ENCODE peak calls at places on chromosomes 12 and 14, in four cellular contexts. N, L, Q and P are unnamed samples.

GRCh38 chr14:55458800-55459577 is 18.6 kb upstream of the TBPL2 start:
- DNase-seq in L (no peak), N (no peak), Q (no peak), P (peak; percentile 29)

GRCh38 chr14:73723799-73724621 is 9.8 kb upstream of the PNMA1 start:
- DNase-seq in L (no peak), Q (no peak), N (no peak), P (no peak)

GRCh38 chr12:124509676-124510300 is 57.6 kb downstream of the NCOR2 start:
- DNase-seq in L (no peak), N (peak; percentile 61), Q (no peak), P (no peak)

GRCh38 chr12:52246720-52247621 is 13.9 kb downstream of the KRT7 start:
- DNase-seq in N (no peak), Q (no peak), L (no peak), P (no peak)

GRCh38 chr14:50085570-50086315 is 30.6 kb downstream of the VCPKMT start:
- DNase-seq in Q (peak; percentile 95), L (no peak), N (no peak), P (no peak)

GRCh38 chr14:91882776-91883175 is 15.4 kb upstream of the TC2N start:
- DNase-seq in L (no peak), N (no peak), Q (no peak), P (no peak)

GRCh38 chr12:26878661-26879119 is 45.7 kb upstream of the ITPR2 start:
- DNase-seq in Q (no peak), N (no peak), L (no peak), P (no peak)

GRCh38 chr12:3596703-3597472 is 105.9 kb downstream of the PRMT8 start:
- DNase-seq in N (no peak), L (no peak), Q (no peak), P (no peak)

GRCh38 chr12:22230280-22230794 is 104.2 kb downstream of the ST8SIA1 start:
- DNase-seq in N (no peak), Q (no peak), L (no peak), P (no peak)

GRCh38 chr14:95273041-95273978 is 46.4 kb downstream of the CLMN start:
- DNase-seq in N (no peak), L (no peak), Q (no peak), P (no peak)

GRCh38 chr12:98594050-98594853 is 766 bp downstream of the SLC25A3 start:
- DNase-seq in Q (no peak), N (no peak), L (no peak), P (no peak)

GRCh38 chr12:27534060-27534764 is 10.2 kb downstream of the PPFIBP1 start:
- DNase-seq in Q (peak; percentile 86), L (no peak), N (no peak), P (no peak)

GRCh38 chr12:98686603-98687002 is 41.5 kb downstream of the APAF1 start:
- DNase-seq in N (no peak), L (no peak), Q (no peak), P (no peak)

GRCh38 chr14:37587881-37588666 is 7.0 kb downstream of the FOXA1 start:
- DNase-seq in N (no peak), Q (no peak), L (no peak), P (no peak)

GRCh38 chr12:39395866-39396265 is 47.1 kb downstream of the KIF21A start:
- DNase-seq in Q (no peak), L (no peak), N (no peak), P (no peak)

GRCh38 chr14:99552572-99553216 is 51.3 kb downstream of the CCDC85C start:
- DNase-seq in Q (no peak), N (no peak), L (no peak), P (no peak)

GRCh38 chr12:95637471-95638155 is 86.3 kb upstream of the USP44 start:
- DNase-seq in Q (no peak), N (no peak), L (no peak), P (no peak)

GRCh38 chr14:99681101-99681831 is 2.8 kb upstream of the CYP46A1 start:
- DNase-seq in L (no peak), Q (no peak), N (no peak), P (no peak)

GRCh38 chr14:60968099-60968498 is 12.8 kb downstream of the TRMT5 start:
- DNase-seq in N (no peak), L (no peak), Q (no peak), P (no peak)

GRCh38 chr12:24945039-24945438 is 3.9 kb downstream of the BCAT1 start:
- DNase-seq in Q (no peak), N (no peak), L (no peak), P (no peak)

GRCh38 chr12:20376984-20377383 is 8.6 kb downstream of the PDE3A start:
- DNase-seq in N (no peak), L (no peak), Q (no peak), P (no peak)

GRCh38 chr12:128570191-128571065 is 253.3 kb downstream of the SLC15A4 start:
- DNase-seq in Q (peak; percentile 51), L (no peak), N (no peak), P (no peak)

GRCh38 chr14:104350463-104351185 is 212.2 kb downstream of the KIF26A start:
- DNase-seq in Q (no peak), L (no peak), N (no peak), P (no peak)

GRCh38 chr12:91139981-91140659 is 28.8 kb upstream of the LUM start:
- DNase-seq in L (no peak), N (no peak), Q (no peak), P (no peak)

GRCh38 chr12:93668919-93669418 is 8.2 kb upstream of the CRADD start:
- DNase-seq in L (no peak), Q (peak; percentile 32), N (no peak), P (peak; percentile 6)

GRCh38 chr12:75644472-75645072 is 133.2 kb upstream of the KRR1 start:
- DNase-seq in Q (no peak), N (no peak), L (no peak), P (no peak)
- TF ChIP-seq SPI1 in Q (no peak), N (no peak), L (no peak), P (no peak)

GRCh38 chr12:112023759-112024396 is 10.7 kb downstream of the ERP29 start:
- DNase-seq in Q (no peak), L (no peak), N (no peak), P (no peak)

GRCh38 chr12:112029326-112029725 is 16.1 kb downstream of the ERP29 start:
- DNase-seq in L (no peak), Q (no peak), N (no peak), P (no peak)

GRCh38 chr12:112020947-112021457 is 7.8 kb downstream of the ERP29 start:
- DNase-seq in L (no peak), Q (no peak), N (no peak), P (no peak)

GRCh38 chr12:112022241-112023016 is 9.2 kb downstream of the ERP29 start:
- DNase-seq in L (no peak), N (no peak), Q (no peak), P (no peak)

DNA sequence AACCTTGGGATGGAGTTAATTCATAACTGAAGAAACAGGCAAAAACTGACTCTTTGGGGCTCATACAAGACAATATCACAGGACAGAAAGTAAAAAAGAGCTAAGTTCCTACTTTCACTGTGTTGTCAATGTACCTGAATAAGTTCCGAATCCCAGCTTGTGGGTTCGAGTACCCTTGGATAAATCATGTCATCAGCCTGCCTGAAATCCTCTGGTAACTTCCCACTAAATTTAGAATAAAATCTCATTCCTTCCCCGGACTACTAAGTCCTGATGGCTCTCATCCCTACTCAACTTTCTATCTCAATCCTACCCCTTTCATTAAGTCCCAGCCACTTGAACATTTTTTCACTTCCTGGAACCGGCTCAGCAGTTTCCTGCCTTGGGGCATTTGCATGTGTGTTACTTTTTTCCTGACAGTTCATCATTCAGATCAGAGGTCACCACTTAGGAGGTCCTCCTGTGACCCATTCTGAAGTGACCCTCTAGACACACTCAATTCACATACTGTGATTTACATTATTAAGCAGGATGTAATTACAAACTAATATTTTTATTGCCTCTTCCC is 12.7 kb downstream of the ERP29 start:
- DNase-seq in N (no peak), L (no peak), Q (no peak), P (no peak)
- TF ChIP-seq SPI1 in N (no peak), L (no peak), Q (no peak), P (no peak)

DNA sequence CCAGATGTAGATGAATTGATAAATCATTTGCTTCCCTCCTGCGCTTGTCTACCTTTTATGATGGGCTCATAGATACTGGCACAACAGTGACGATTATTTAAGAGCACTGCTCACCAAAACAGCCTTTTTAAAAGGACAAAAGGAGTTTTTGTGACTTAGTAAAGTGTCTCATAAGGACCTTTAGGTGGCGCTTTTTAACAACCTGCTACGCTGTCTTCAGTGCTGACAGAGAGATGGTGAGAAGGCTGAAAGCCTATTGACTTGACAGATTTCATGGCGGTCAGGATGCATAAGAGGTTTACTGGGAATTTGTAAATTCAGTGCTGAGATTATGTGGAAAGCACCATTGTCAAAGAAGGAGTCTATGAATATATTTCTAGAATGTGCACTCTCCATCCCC is 87.6 kb downstream of the SLC15A5 start:
- DNase-seq in Q (no peak), L (no peak), N (no peak), P (no peak)
- TF ChIP-seq SPI1 in Q (no peak), L (no peak), N (no peak), P (no peak)

GRCh38 chr14:70755655-70756054 is 53.7 kb downstream of the MAP3K9 start:
- DNase-seq in N (no peak), L (no peak), Q (no peak), P (no peak)
- TF ChIP-seq SPI1 in N (no peak), L (no peak), Q (no peak), P (no peak)

DNA sequence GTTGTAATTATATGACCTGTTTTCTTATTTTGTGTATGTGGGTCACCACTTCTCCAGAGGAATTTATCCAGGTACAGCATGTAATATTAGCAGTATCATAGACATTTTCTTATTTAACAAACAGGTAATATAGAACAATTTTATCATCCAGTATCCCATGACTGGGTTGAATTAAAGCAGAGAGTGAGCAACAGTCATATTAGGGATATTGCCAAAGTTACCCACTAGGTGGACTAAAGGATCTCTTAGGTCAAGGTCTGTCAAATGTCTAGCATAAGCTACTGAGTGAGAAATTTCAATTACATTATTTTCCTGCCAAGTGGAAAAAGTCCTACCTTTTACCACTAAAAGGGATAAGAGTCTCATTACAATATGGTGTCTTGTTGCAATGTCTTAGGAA is 62.1 kb upstream of the TRIM9 start:
- DNase-seq in L (no peak), N (no peak), Q (no peak), P (no peak)
- TF ChIP-seq SPI1 in L (no peak), N (no peak), Q (no peak), P (no peak)

GRCh38 chr12:58887071-58887470 is 33.2 kb downstream of the LRIG3 start:
- DNase-seq in Q (no peak), L (no peak), N (no peak), P (no peak)
- TF ChIP-seq SPI1 in Q (no peak), L (no peak), N (no peak), P (no peak)

GRCh38 chr12:88922816-88923215 is 342.5 kb upstream of the KITLG start:
- DNase-seq in L (no peak), Q (no peak), N (no peak), P (no peak)
- TF ChIP-seq SPI1 in L (no peak), Q (no peak), N (no peak), P (no peak)